ENCODE peak calls at places on chromosomes 4 and X, in four cellular contexts. One of them, this sample, is unnamed.

GRCh38 chr4:1325176-1325480 is 21.9 kb upstream of the UVSSA start:
- DNase-seq in occipital lobe: no peak
- DNase-seq in cardiac muscle cell: no peak
- DNase-seq in GF-D8: no peak
- DNase-seq in this sample: no peak

GRCh38 chr4:18388029-18388428 is 366.5 kb upstream of the LCORL start:
- DNase-seq in occipital lobe: no peak
- DNase-seq in cardiac muscle cell: no peak
- DNase-seq in GF-D8: no peak
- DNase-seq in this sample: no peak

GRCh38 chr4:5798946-5799345 is 87.9 kb downstream of the EVC start:
- DNase-seq in occipital lobe: no peak
- DNase-seq in cardiac muscle cell: no peak
- DNase-seq in GF-D8: no peak
- DNase-seq in this sample: no peak

GRCh38 chrX:23742174-23742692 is 843 bp downstream of the ACOT9 start:
- DNase-seq in occipital lobe: no peak
- DNase-seq in cardiac muscle cell: peak
- DNase-seq in GF-D8: no peak
- DNase-seq in this sample: peak

GRCh38 chrX:8846271-8846670 is 45.1 kb upstream of the FAM9A start:
- DNase-seq in occipital lobe: no peak
- DNase-seq in cardiac muscle cell: no peak
- DNase-seq in GF-D8: no peak
- DNase-seq in this sample: no peak

GRCh38 chr4:6749340-6750171 is 33.0 kb upstream of the KIAA0232 start:
- DNase-seq in occipital lobe: no peak
- DNase-seq in cardiac muscle cell: no peak
- DNase-seq in GF-D8: no peak
- DNase-seq in this sample: no peak

GRCh38 chrX:86014421-86014820 is 32.9 kb downstream of the CHM start:
- DNase-seq in occipital lobe: no peak
- DNase-seq in cardiac muscle cell: no peak
- DNase-seq in GF-D8: no peak
- DNase-seq in this sample: no peak

GRCh38 chr4:3712936-3713335 is 53.2 kb upstream of the ADRA2C start:
- DNase-seq in occipital lobe: no peak
- DNase-seq in cardiac muscle cell: no peak
- DNase-seq in GF-D8: no peak
- DNase-seq in this sample: no peak

This sample was measured in SK-N-DZ.